ENCODE peak calls at places on chromosomes 5 and 9, in six cellular contexts. T, L, H, W, Z and Q are unnamed samples.

GRCh38 chr5:8253376-8253775 is 384.4 kb downstream of the MTRR start:
- DNase-seq in L (no peak), Z (no peak), H (no peak), T (no peak), W (no peak), Q (no peak)

GRCh38 chr9:17462869-17463464 is 115.9 kb upstream of the SH3GL2 start:
- DNase-seq in W (peak), H (peak), T (peak), L (peak), Z (no peak), Q (no peak)

GRCh38 chr5:168282120-168282519 is 9.3 kb upstream of the WWC1 start:
- DNase-seq in T (no peak), Z (no peak), L (no peak), W (no peak), H (no peak), Q (no peak)

GRCh38 chr5:65105301-65105700 is 336.6 kb downstream of the CWC27 start:
- DNase-seq in L (no peak), T (no peak), Z (no peak), H (no peak), W (no peak), Q (no peak)

GRCh38 chr5:71483355-71483754 is 27.9 kb downstream of the BDP1 start:
- DNase-seq in Z (no peak), T (no peak), L (no peak), H (no peak), W (no peak), Q (no peak)

GRCh38 chr5:134371834-134372340 is 518 bp downstream of the UBE2B start:
- DNase-seq in L (peak), Z (peak), T (peak), H (no peak), W (peak), Q (peak)

GRCh38 chr9:108743901-108744371 is 111.8 kb downstream of the ACTL7B start:
- DNase-seq in H (no peak), Z (no peak), L (no peak), T (no peak), W (no peak), Q (no peak)

GRCh38 chr9:6873862-6874261 is 116.1 kb downstream of the KDM4C start:
- DNase-seq in H (no peak), Z (no peak), W (no peak), L (no peak), T (no peak), Q (no peak)

GRCh38 chr5:179143446-179143845 is 83.3 kb downstream of the ZNF354C start:
- DNase-seq in L (no peak), W (no peak), T (no peak), H (no peak), Z (no peak), Q (no peak)

GRCh38 chr9:1231998-1232919 is 182.1 kb downstream of the DMRT2 start:
- DNase-seq in Z (no peak), W (peak), T (no peak), H (no peak), L (no peak), Q (no peak)

GRCh38 chr9:6098431-6098830 is 83.0 kb upstream of the RANBP6 start:
- DNase-seq in H (no peak), L (no peak), W (no peak), T (no peak), Z (no peak), Q (no peak)

GRCh38 chr5:134073404-134073803 is 41.1 kb upstream of the TCF7 start:
- DNase-seq in Z (no peak), L (no peak), W (no peak), H (no peak), T (no peak), Q (no peak)

GRCh38 chr5:143870871-143871632 is 59.1 kb downstream of the HMHB1 start:
- DNase-seq in H (no peak), W (no peak), T (no peak), L (no peak), Z (no peak), Q (no peak)

GRCh38 chr9:97386265-97386633 is 25.6 kb upstream of the TDRD7 start:
- DNase-seq in Z (no peak), T (no peak), H (no peak), W (no peak), L (no peak), Q (no peak)

GRCh38 chr9:8224381-8224791 is 424.8 kb upstream of the DMAC1 start:
- DNase-seq in L (no peak), T (no peak), W (no peak), Z (no peak), H (no peak), Q (no peak)

GRCh38 chr9:5112109-5112592 is 73.3 kb downstream of the INSL6 start:
- DNase-seq in Z (no peak), T (no peak), H (no peak), W (no peak), L (no peak), Q (no peak)

GRCh38 chr5:68891718-68892117 is 202.1 kb upstream of the SLC30A5 start:
- DNase-seq in T (peak), L (peak), Z (no peak), W (no peak), H (no peak), Q (no peak)

GRCh38 chr5:122180863-122181519 is 51.6 kb downstream of the ZNF474 start:
- DNase-seq in H (peak), T (no peak), Z (no peak), L (no peak), W (no peak), Q (no peak)

GRCh38 chr5:65394078-65394477 is 87.6 kb downstream of the ADAMTS6 start:
- DNase-seq in Z (no peak), W (peak), T (no peak), L (no peak), H (no peak), Q (no peak)

GRCh38 chr9:20219437-20219836 is 402.9 kb downstream of the MLLT3 start:
- DNase-seq in W (no peak), H (no peak), L (no peak), Z (no peak), T (no peak), Q (no peak)

GRCh38 chr5:151249280-151249679 is 3.7 kb upstream of the GM2A start:
- DNase-seq in W (no peak), L (no peak), Z (no peak), T (no peak), H (no peak), Q (no peak)

GRCh38 chr5:168946363-168946762 is 354.6 kb downstream of the SLIT3 start:
- DNase-seq in Z (no peak), H (no peak), W (no peak), L (no peak), T (peak), Q (no peak)

GRCh38 chr5:130532786-130533185 is 628.5 kb downstream of the CHSY3 start:
- DNase-seq in H (no peak), Z (no peak), L (no peak), T (no peak), W (no peak), Q (no peak)

GRCh38 chr9:33254211-33254610 is 10.3 kb downstream of the BAG1 start:
- DNase-seq in Z (no peak), W (no peak), L (no peak), H (no peak), T (no peak), Q (no peak)